ENCODE peak calls at places on chromosomes 5 and 9, in seven cellular contexts. K is SJCRH30; N is left ventricle myocardium inferior; H is H1; E is CD4-positive, CD25-positive, alpha-beta regulatory T cell; C is uterus; Y is PC-3. V is an unnamed sample.

GRCh38 chr5:66417681-66418248 is 178.4 kb upstream of the MAST4 start:
- DNase-seq in K (no peak), N (no peak), H (no peak), E (no peak), C (no peak), Y (no peak), V (no peak)

GRCh38 chr5:132854301-132854700 is 12.0 kb downstream of the GDF9 start:
- DNase-seq in K (no peak), N (no peak), H (no peak), E (no peak), C (no peak), Y (no peak), V (no peak)

GRCh38 chr5:65861830-65862241 is 64.5 kb upstream of the ERBIN start:
- DNase-seq in K (peak; percentile 79), N (no peak), H (no peak), E (no peak), C (no peak), Y (peak; percentile 81), V (no peak)

GRCh38 chr5:157761690-157762611 is 18.4 kb downstream of the LSM11 start:
- DNase-seq in K (peak; percentile 46), N (no peak), H (no peak), E (no peak), C (peak; percentile 31), Y (peak; percentile 86), V (no peak)

GRCh38 chr5:171568389-171568788 is 148.9 kb downstream of the FGF18 start:
- DNase-seq in K (no peak), N (no peak), H (no peak), E (no peak), C (no peak), Y (no peak), V (no peak)

GRCh38 chr9:134314950-134315715 is 11.1 kb upstream of the RXRA start:
- DNase-seq in K (peak; percentile 64), N (peak; percentile 10), H (no peak), E (no peak), C (no peak), Y (no peak), V (no peak)

GRCh38 chr5:72203251-72203845 is 96.1 kb downstream of the MAP1B start:
- DNase-seq in K (no peak), N (no peak), H (no peak), E (no peak), C (no peak), Y (no peak), V (no peak)

GRCh38 chr5:74903165-74903787 is 37.1 kb upstream of the FAM169A start:
- DNase-seq in K (no peak), N (no peak), H (peak; percentile 71), E (no peak), C (no peak), Y (peak; percentile 64), V (peak; percentile 16)

GRCh38 chr5:36164461-36164860 is 12.6 kb downstream of the SKP2 start:
- DNase-seq in K (no peak), N (no peak), H (no peak), E (no peak), C (no peak), Y (no peak), V (no peak)

GRCh38 chr9:33381231-33381791 is 21.1 kb downstream of the AQP7 start:
- DNase-seq in K (peak; percentile 54), N (no peak), H (peak; percentile 70), E (no peak), C (no peak), Y (no peak), V (no peak)

GRCh38 chr9:108234811-108235210 is 621.0 kb downstream of the ACTL7B start:
- DNase-seq in K (no peak), N (no peak), H (no peak), E (no peak), C (no peak), Y (no peak), V (no peak)

GRCh38 chr5:43274435-43275114 is 38.6 kb downstream of the HMGCS1 start:
- DNase-seq in K (no peak), N (no peak), H (no peak), E (no peak), C (no peak), Y (no peak), V (no peak)

GRCh38 chr5:56711191-56711590 is 104.2 kb upstream of the MAP3K1 start:
- DNase-seq in K (no peak), N (no peak), H (no peak), E (no peak), C (no peak), Y (peak; percentile 16), V (no peak)

GRCh38 chr5:36657563-36657995 is 51.2 kb downstream of the SLC1A3 start:
- DNase-seq in K (no peak), N (peak; percentile 34), H (no peak), E (no peak), C (peak; percentile 55), Y (peak; percentile 99), V (no peak)

GRCh38 chr9:111890254-111890791 is 6.3 kb upstream of the UGCG start:
- DNase-seq in K (no peak), N (no peak), H (no peak), E (no peak), C (no peak), Y (peak; percentile 56), V (no peak)

GRCh38 chr5:163245584-163245983 is 191.8 kb upstream of the CCNG1 start:
- DNase-seq in K (no peak), N (no peak), H (no peak), E (no peak), C (no peak), Y (no peak), V (no peak)
- H3K27me3 ChIP-seq in K (no peaks in the 10 kb centered on the region), N (no peaks in the 10 kb centered on the region), H (no peaks in the 10 kb centered on the region), E (no peaks in the 10 kb centered on the region), C (no peaks in the 10 kb centered on the region), Y (no peaks in the 10 kb centered on the region), V (no peaks in the 10 kb centered on the region)

GRCh38 chr9:19471737-19472648 is 63.2 kb downstream of the ACER2 start:
- DNase-seq in K (peak; percentile 57), N (peak; percentile 52), H (peak; percentile 39), E (no peak), C (peak; percentile 40), Y (peak; percentile 73), V (peak; percentile 27)

GRCh38 chr9:19470981-19471650 is 62.3 kb downstream of the ACER2 start:
- DNase-seq in K (no peak), N (no peak), H (no peak), E (no peak), C (no peak), Y (no peak), V (no peak)

GRCh38 chr9:19470567-19470966 is 61.8 kb downstream of the ACER2 start:
- DNase-seq in K (peak; percentile 62), N (no peak), H (no peak), E (no peak), C (no peak), Y (no peak), V (no peak)

GRCh38 chr9:19473605-19474004 is 64.8 kb downstream of the ACER2 start:
- DNase-seq in K (no peak), N (no peak), H (no peak), E (no peak), C (no peak), Y (no peak), V (no peak)
- H3K4me3 ChIP-seq in K (no peak overlapping the region), N (no peak overlapping the region), H (no peak overlapping the region), E (no peak overlapping the region), C (no peak overlapping the region), Y (no peak overlapping the region), V (no peak overlapping the region)

GRCh38 chr9:137799630-137799983 is 78.0 kb upstream of the CACNA1B start:
- DNase-seq in K (no peak), N (no peak), H (no peak), E (no peak), C (no peak), Y (no peak), V (no peak)
- H3K36me3 ChIP-seq in K (peaks cover 54% of the 10 kb centered on the region), N (peaks cover 84% of the 10 kb centered on the region), H (peaks cover 40% of the 10 kb centered on the region), E (peaks cover 61% of the 10 kb centered on the region), C (no peaks in the 10 kb centered on the region), Y (no peaks in the 10 kb centered on the region), V (peaks cover 54% of the 10 kb centered on the region)

GRCh38 chr9:110383491-110383890 is 45.8 kb upstream of the TXNDC8 start:
- DNase-seq in K (no peak), N (no peak), H (no peak), E (no peak), C (no peak), Y (no peak), V (no peak)
- H3K27me3 ChIP-seq in K (no peaks in the 10 kb centered on the region), N (peaks cover 10% of the 10 kb centered on the region), H (no peaks in the 10 kb centered on the region), E (no peaks in the 10 kb centered on the region), C (no peaks in the 10 kb centered on the region), Y (peaks cover 9% of the 10 kb centered on the region), V (no peaks in the 10 kb centered on the region)